ENCODE peak calls at places on chromosomes 13 and 19, in six cellular contexts. One of them, this sample, is unnamed. For H3K27me3, the result is how much of the 10 kb centered on the place peaks cover.

GRCh38 chr13:95020298-95020987 is 280.8 kb downstream of the ABCC4 start:
- DNase-seq in heart left ventricle: no peak
- DNase-seq in thoracic aorta: no peak
- DNase-seq in transverse colon: no peak
- DNase-seq in lung: no peak
- DNase-seq in dorsolateral prefrontal cortex: no peak
- DNase-seq in this sample: no peak

GRCh38 chr19:27742041-27742440 is 1470.9 kb downstream of the UQCRFS1 start:
- DNase-seq in lung: peak
- DNase-seq in heart left ventricle: no peak
- DNase-seq in dorsolateral prefrontal cortex: no peak
- DNase-seq in transverse colon: no peak
- DNase-seq in thoracic aorta: no peak
- DNase-seq in this sample: no peak

GRCh38 chr19:13600091-13600490 is 93.8 kb upstream of the CACNA1A start:
- DNase-seq in transverse colon: no peak
- DNase-seq in heart left ventricle: no peak
- DNase-seq in lung: no peak
- DNase-seq in dorsolateral prefrontal cortex: no peak
- DNase-seq in thoracic aorta: no peak
- DNase-seq in this sample: no peak

GRCh38 chr13:32267836-32268439 is 47.2 kb downstream of the ZAR1L start:
- DNase-seq in lung: peak
- DNase-seq in heart left ventricle: no peak
- DNase-seq in dorsolateral prefrontal cortex: no peak
- DNase-seq in transverse colon: peak
- DNase-seq in thoracic aorta: no peak
- DNase-seq in this sample: no peak

GRCh38 chr13:19606152-19606551 is 27.3 kb upstream of the MPHOSPH8 start:
- DNase-seq in thoracic aorta: no peak
- DNase-seq in dorsolateral prefrontal cortex: no peak
- DNase-seq in lung: no peak
- DNase-seq in heart left ventricle: no peak
- DNase-seq in transverse colon: no peak
- DNase-seq in this sample: no peak

GRCh38 chr19:51511353-51511752 is 9.8 kb upstream of the SIGLEC12 start:
- DNase-seq in lung: no peak
- DNase-seq in dorsolateral prefrontal cortex: no peak
- DNase-seq in thoracic aorta: no peak
- DNase-seq in transverse colon: no peak
- DNase-seq in heart left ventricle: no peak
- DNase-seq in this sample: no peak

GRCh38 chr19:54388001-54388802 is 23.5 kb upstream of the LAIR1 start:
- DNase-seq in lung: no peak
- DNase-seq in dorsolateral prefrontal cortex: no peak
- DNase-seq in transverse colon: peak
- DNase-seq in thoracic aorta: no peak
- DNase-seq in heart left ventricle: no peak
- DNase-seq in this sample: no peak

GRCh38 chr19:30536975-30537374 is 164.8 kb downstream of the ZNF536 start:
- DNase-seq in thoracic aorta: no peak
- DNase-seq in transverse colon: no peak
- DNase-seq in dorsolateral prefrontal cortex: no peak
- DNase-seq in lung: no peak
- DNase-seq in heart left ventricle: no peak
- DNase-seq in this sample: no peak

GRCh38 chr13:111281751-111282311 is 38.6 kb upstream of the TEX29 start:
- DNase-seq in lung: no peak
- DNase-seq in heart left ventricle: no peak
- DNase-seq in thoracic aorta: no peak
- DNase-seq in transverse colon: no peak
- DNase-seq in dorsolateral prefrontal cortex: no peak
- DNase-seq in this sample: no peak

GRCh38 chr13:42047561-42048322 is 706 bp upstream of the DGKH start:
- DNase-seq in thoracic aorta: no peak
- DNase-seq in transverse colon: peak
- DNase-seq in heart left ventricle: peak
- DNase-seq in dorsolateral prefrontal cortex: peak
- DNase-seq in lung: no peak
- DNase-seq in this sample: peak

GRCh38 chr19:17718467-17718987 is 753 bp upstream of the MAP1S start:
- DNase-seq in transverse colon: no peak
- DNase-seq in heart left ventricle: no peak
- DNase-seq in dorsolateral prefrontal cortex: no peak
- DNase-seq in lung: no peak
- DNase-seq in thoracic aorta: no peak
- DNase-seq in this sample: no peak

GRCh38 chr13:102564564-102564963 is 32.2 kb upstream of the TPP2 start:
- DNase-seq in thoracic aorta: no peak
- DNase-seq in dorsolateral prefrontal cortex: no peak
- DNase-seq in heart left ventricle: no peak
- DNase-seq in lung: no peak
- DNase-seq in transverse colon: no peak
- DNase-seq in this sample: no peak

GRCh38 chr13:104098421-104098820 is 1032.2 kb upstream of the SLC10A2 start:
- DNase-seq in transverse colon: no peak
- DNase-seq in lung: no peak
- DNase-seq in heart left ventricle: no peak
- DNase-seq in dorsolateral prefrontal cortex: no peak
- DNase-seq in thoracic aorta: no peak
- DNase-seq in this sample: no peak

GRCh38 chr19:56101746-56102535 is 19.2 kb downstream of the ZNF787 start:
- DNase-seq in transverse colon: no peak
- DNase-seq in thoracic aorta: no peak
- DNase-seq in dorsolateral prefrontal cortex: no peak
- DNase-seq in lung: no peak
- DNase-seq in heart left ventricle: no peak
- DNase-seq in this sample: no peak

GRCh38 chr13:73870970-73871935 is 263.0 kb downstream of the KLF12 start:
- DNase-seq in heart left ventricle: no peak
- DNase-seq in transverse colon: no peak
- DNase-seq in dorsolateral prefrontal cortex: no peak
- DNase-seq in thoracic aorta: no peak
- DNase-seq in lung: no peak
- DNase-seq in this sample: no peak

DNA sequence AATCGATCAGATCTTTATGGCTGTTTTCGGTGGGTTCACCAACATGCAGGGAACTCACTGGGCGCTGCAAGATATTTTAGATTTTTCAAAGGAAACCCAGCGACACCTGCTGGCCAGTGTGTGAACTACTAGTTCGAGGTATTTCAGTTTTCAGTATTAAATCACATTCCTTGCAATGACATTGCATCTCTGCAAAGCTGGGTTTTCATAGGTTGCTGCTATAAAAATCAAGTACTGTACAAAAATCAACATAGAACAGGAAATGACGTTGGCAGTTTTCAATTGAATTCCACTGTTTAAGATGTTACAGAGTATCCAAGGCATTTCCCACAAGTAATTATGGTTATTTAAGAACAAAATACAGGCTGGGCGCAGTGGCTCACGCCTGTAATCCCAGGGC is 17.6 kb downstream of the LIG1 start:
- DNase-seq in heart left ventricle: no peak
- DNase-seq in lung: peak
- DNase-seq in thoracic aorta: no peak
- DNase-seq in transverse colon: peak
- DNase-seq in dorsolateral prefrontal cortex: peak
- DNase-seq in this sample: peak
- H3K4me3 ChIP-seq in heart left ventricle: no peak
- H3K4me3 ChIP-seq in lung: no peak
- H3K4me3 ChIP-seq in thoracic aorta: no peak
- H3K4me3 ChIP-seq in transverse colon: no peak
- H3K4me3 ChIP-seq in dorsolateral prefrontal cortex: no peak
- H3K4me3 ChIP-seq in this sample: no peak

GRCh38 chr13:109088528-109088927 is 459.1 kb downstream of the MYO16 start:
- DNase-seq in thoracic aorta: no peak
- DNase-seq in lung: no peak
- DNase-seq in transverse colon: no peak
- DNase-seq in dorsolateral prefrontal cortex: no peak
- DNase-seq in heart left ventricle: no peak
- DNase-seq in this sample: no peak
- H3K27me3 ChIP-seq in thoracic aorta: under half
- H3K27me3 ChIP-seq in lung: under half
- H3K27me3 ChIP-seq in transverse colon: under half
- H3K27me3 ChIP-seq in dorsolateral prefrontal cortex: under half
- H3K27me3 ChIP-seq in heart left ventricle: under half
- H3K27me3 ChIP-seq in this sample: under half

GRCh38 chr19:58304255-58304654 is 922 bp upstream of the ERVK3-1 start:
- DNase-seq in lung: no peak
- DNase-seq in transverse colon: no peak
- DNase-seq in thoracic aorta: no peak
- DNase-seq in dorsolateral prefrontal cortex: no peak
- DNase-seq in heart left ventricle: no peak
- DNase-seq in this sample: no peak

GRCh38 chr19:58305932-58306323 is 751 bp downstream of the ERVK3-1 start:
- DNase-seq in heart left ventricle: no peak
- DNase-seq in dorsolateral prefrontal cortex: no peak
- DNase-seq in transverse colon: peak
- DNase-seq in lung: no peak
- DNase-seq in thoracic aorta: no peak
- DNase-seq in this sample: no peak

GRCh38 chr19:58307736-58308135 is 2.6 kb downstream of the ERVK3-1 start:
- DNase-seq in heart left ventricle: no peak
- DNase-seq in transverse colon: no peak
- DNase-seq in lung: no peak
- DNase-seq in dorsolateral prefrontal cortex: no peak
- DNase-seq in thoracic aorta: no peak
- DNase-seq in this sample: no peak

GRCh38 chr19:58304748-58305064 is 471 bp upstream of the ERVK3-1 start:
- DNase-seq in lung: no peak
- DNase-seq in transverse colon: no peak
- DNase-seq in dorsolateral prefrontal cortex: no peak
- DNase-seq in heart left ventricle: no peak
- DNase-seq in thoracic aorta: no peak
- DNase-seq in this sample: no peak

GRCh38 chr19:58305065-58305931 is at the start of gene ERVK3-1:
- DNase-seq in dorsolateral prefrontal cortex: peak
- DNase-seq in heart left ventricle: peak
- DNase-seq in lung: peak
- DNase-seq in transverse colon: peak
- DNase-seq in thoracic aorta: peak
- DNase-seq in this sample: peak
- H3K4me3 ChIP-seq in dorsolateral prefrontal cortex: peak
- H3K4me3 ChIP-seq in heart left ventricle: peak
- H3K4me3 ChIP-seq in lung: peak
- H3K4me3 ChIP-seq in transverse colon: peak
- H3K4me3 ChIP-seq in thoracic aorta: peak
- H3K4me3 ChIP-seq in this sample: peak

GRCh38 chr19:415292-415691 is 6.3 kb upstream of the C2CD4C start:
- DNase-seq in thoracic aorta: no peak
- DNase-seq in transverse colon: no peak
- DNase-seq in dorsolateral prefrontal cortex: no peak
- DNase-seq in lung: no peak
- DNase-seq in heart left ventricle: no peak
- DNase-seq in this sample: no peak

GRCh38 chr19:410243-410781 is 1.4 kb upstream of the C2CD4C start:
- DNase-seq in lung: no peak
- DNase-seq in dorsolateral prefrontal cortex: peak
- DNase-seq in transverse colon: no peak
- DNase-seq in thoracic aorta: no peak
- DNase-seq in heart left ventricle: peak
- DNase-seq in this sample: no peak

GRCh38 chr19:411723-412355 is 2.9 kb upstream of the C2CD4C start:
- DNase-seq in thoracic aorta: no peak
- DNase-seq in dorsolateral prefrontal cortex: peak
- DNase-seq in transverse colon: no peak
- DNase-seq in heart left ventricle: peak
- DNase-seq in lung: no peak
- DNase-seq in this sample: no peak

GRCh38 chr19:413756-414420 is 4.9 kb upstream of the C2CD4C start:
- DNase-seq in heart left ventricle: peak
- DNase-seq in transverse colon: no peak
- DNase-seq in lung: no peak
- DNase-seq in thoracic aorta: no peak
- DNase-seq in dorsolateral prefrontal cortex: peak
- DNase-seq in this sample: no peak

GRCh38 chr19:412356-413355 is 3.7 kb upstream of the C2CD4C start:
- DNase-seq in lung: no peak
- DNase-seq in thoracic aorta: no peak
- DNase-seq in dorsolateral prefrontal cortex: peak
- DNase-seq in heart left ventricle: peak
- DNase-seq in transverse colon: no peak
- DNase-seq in this sample: no peak
- H3K27me3 ChIP-seq in lung: under half
- H3K27me3 ChIP-seq in thoracic aorta: under half
- H3K27me3 ChIP-seq in dorsolateral prefrontal cortex: under half
- H3K27me3 ChIP-seq in heart left ventricle: under half
- H3K27me3 ChIP-seq in transverse colon: under half
- H3K27me3 ChIP-seq in this sample: under half

GRCh38 chr19:3010871-3011270 is 18.2 kb downstream of the TLE2 start:
- DNase-seq in heart left ventricle: no peak
- DNase-seq in lung: no peak
- DNase-seq in thoracic aorta: no peak
- DNase-seq in transverse colon: no peak
- DNase-seq in dorsolateral prefrontal cortex: no peak
- DNase-seq in this sample: no peak
- H3K4me3 ChIP-seq in heart left ventricle: no peak
- H3K4me3 ChIP-seq in lung: no peak
- H3K4me3 ChIP-seq in thoracic aorta: no peak
- H3K4me3 ChIP-seq in transverse colon: no peak
- H3K4me3 ChIP-seq in dorsolateral prefrontal cortex: no peak
- H3K4me3 ChIP-seq in this sample: no peak

DNA sequence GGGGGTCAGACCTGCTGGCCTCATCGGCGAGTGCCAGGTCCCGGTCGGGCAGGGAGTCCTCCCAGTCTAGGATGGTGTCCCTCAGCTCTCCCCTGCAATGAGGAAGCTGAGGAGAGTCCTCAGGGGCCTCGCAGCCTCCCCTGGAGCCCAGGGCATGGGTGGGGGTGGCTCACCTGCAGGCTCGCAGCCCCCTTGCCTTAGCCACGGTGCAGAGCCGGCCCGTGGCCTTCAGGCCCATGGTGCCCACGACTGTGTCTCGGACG is 6.8 kb downstream of the SIRT6 start:
- DNase-seq in lung: no peak
- DNase-seq in transverse colon: no peak
- DNase-seq in thoracic aorta: no peak
- DNase-seq in dorsolateral prefrontal cortex: no peak
- DNase-seq in heart left ventricle: no peak
- DNase-seq in this sample: no peak
- H3K27me3 ChIP-seq in lung: under half
- H3K27me3 ChIP-seq in transverse colon: under half
- H3K27me3 ChIP-seq in thoracic aorta: under half
- H3K27me3 ChIP-seq in dorsolateral prefrontal cortex: under half
- H3K27me3 ChIP-seq in heart left ventricle: under half
- H3K27me3 ChIP-seq in this sample: under half

This sample was measured in right atrium auricular region.